ENCODE peak calls at places on chromosome 4, in eight cellular contexts. One of them, this sample, is unnamed.

GRCh38 chr4:53693408-53693807 is 102.1 kb upstream of the LNX1 start:
- DNase-seq in left lung: no peak
- DNase-seq in lung: no peak
- DNase-seq in mucosa of gallbladder: no peak
- DNase-seq in HEK293T: no peak
- DNase-seq in A549: peak
- DNase-seq in Daoy: no peak
- DNase-seq in M059J: peak
- DNase-seq in this sample: no peak

GRCh38 chr4:577499-578450 is 1.7 kb upstream of the TMEM271 start:
- DNase-seq in left lung: no peak
- DNase-seq in lung: no peak
- DNase-seq in mucosa of gallbladder: no peak
- DNase-seq in HEK293T: no peak
- DNase-seq in A549: no peak
- DNase-seq in Daoy: peak
- DNase-seq in M059J: peak
- DNase-seq in this sample: no peak

GRCh38 chr4:76430519-76431388 is 4.3 kb upstream of the SHROOM3 start:
- DNase-seq in left lung: no peak
- DNase-seq in lung: no peak
- DNase-seq in mucosa of gallbladder: no peak
- DNase-seq in HEK293T: peak
- DNase-seq in A549: peak
- DNase-seq in Daoy: peak
- DNase-seq in M059J: peak
- DNase-seq in this sample: no peak

GRCh38 chr4:139171878-139172691 is 4.9 kb downstream of the ELF2 start:
- DNase-seq in left lung: no peak
- DNase-seq in lung: no peak
- DNase-seq in mucosa of gallbladder: no peak
- DNase-seq in HEK293T: no peak
- DNase-seq in A549: peak
- DNase-seq in Daoy: peak
- DNase-seq in M059J: peak
- DNase-seq in this sample: no peak

GRCh38 chr4:1055721-1056590 is 44.5 kb downstream of the FGFRL1 start:
- DNase-seq in left lung: no peak
- DNase-seq in lung: no peak
- DNase-seq in mucosa of gallbladder: peak
- DNase-seq in HEK293T: no peak
- DNase-seq in A549: no peak
- DNase-seq in Daoy: no peak
- DNase-seq in M059J: no peak
- DNase-seq in this sample: no peak

GRCh38 chr4:126916626-126917140 is 716.1 kb upstream of the INTU start:
- DNase-seq in left lung: no peak
- DNase-seq in lung: no peak
- DNase-seq in mucosa of gallbladder: no peak
- DNase-seq in HEK293T: no peak
- DNase-seq in A549: no peak
- DNase-seq in Daoy: peak
- DNase-seq in M059J: peak
- DNase-seq in this sample: no peak

GRCh38 chr4:173752610-173753009 is 222.6 kb upstream of the HAND2 start:
- DNase-seq in left lung: no peak
- DNase-seq in lung: no peak
- DNase-seq in mucosa of gallbladder: no peak
- DNase-seq in HEK293T: peak
- DNase-seq in A549: peak
- DNase-seq in Daoy: peak
- DNase-seq in M059J: peak
- DNase-seq in this sample: no peak

GRCh38 chr4:182536221-182536620 is 293.0 kb downstream of the TENM3 start:
- DNase-seq in left lung: no peak
- DNase-seq in lung: no peak
- DNase-seq in mucosa of gallbladder: no peak
- DNase-seq in HEK293T: no peak
- DNase-seq in A549: no peak
- DNase-seq in Daoy: no peak
- DNase-seq in M059J: no peak
- DNase-seq in this sample: no peak

GRCh38 chr4:159779716-159780115 is 676.8 kb downstream of the RAPGEF2 start:
- DNase-seq in left lung: no peak
- DNase-seq in lung: no peak
- DNase-seq in mucosa of gallbladder: no peak
- DNase-seq in HEK293T: no peak
- DNase-seq in A549: no peak
- DNase-seq in Daoy: no peak
- DNase-seq in M059J: peak
- DNase-seq in this sample: no peak